ENCODE peak calls at places on chromosomes 11 and 22, in eight cellular contexts. T is breast epithelium, D is vagina, A is neural progenitor cell, B is cardiac fibroblast, S is lower leg skin, O is IMR-90, W is GM13977. K is an unnamed sample.

GRCh38 chr11:76788661-76789442 is 5.7 kb downstream of the TSKU start:
- DNase-seq in W (no peak), B (no peak), O (no peak), T (peak; percentile 93), S (peak; percentile 79), D (no peak), A (no peak), K (no peak)

GRCh38 chr11:127195791-127196190 is 195.2 kb upstream of the KIRREL3 start:
- DNase-seq in D (no peak), A (no peak), S (no peak), B (no peak), W (no peak), O (no peak), T (no peak), K (no peak)

GRCh38 chr11:3157381-3158130 is 7.6 kb downstream of the OSBPL5 start:
- DNase-seq in D (no peak), W (no peak), O (no peak), B (no peak), A (no peak), T (no peak), S (no peak), K (peak; percentile 32)

GRCh38 chr11:45754261-45754709 is 50.7 kb upstream of the SLC35C1 start:
- DNase-seq in T (no peak), B (peak; percentile 2), S (no peak), A (no peak), W (no peak), D (no peak), O (peak; percentile 2), K (peak; percentile 48)

GRCh38 chr11:29173660-29174062 is 843.2 kb downstream of the KCNA4 start:
- DNase-seq in O (peak; percentile 99), B (peak; percentile 83), D (no peak), T (no peak), A (no peak), S (no peak), W (no peak), K (peak; percentile 50)

GRCh38 chr22:49432211-49432905 is 395.3 kb downstream of the BRD1 start:
- DNase-seq in T (no peak), A (no peak), S (no peak), O (no peak), B (no peak), D (no peak), W (no peak), K (no peak)

GRCh38 chr11:107819361-107820014 is 39.1 kb downstream of the SLC35F2 start:
- DNase-seq in T (no peak), O (peak; percentile 46), B (peak; percentile 51), W (no peak), A (no peak), D (no peak), S (no peak), K (peak; percentile 40)

GRCh38 chr11:85096939-85097338 is 530.2 kb downstream of the DLG2 start:
- DNase-seq in S (no peak), D (no peak), W (no peak), T (no peak), B (no peak), O (no peak), A (no peak), K (no peak)

GRCh38 chr11:20080032-20080685 is 80.1 kb downstream of the DBX1 start:
- DNase-seq in O (no peak), A (no peak), B (no peak), S (no peak), T (no peak), W (no peak), D (no peak), K (no peak)

GRCh38 chr11:126194121-126194543 is 17.3 kb downstream of the RPUSD4 start:
- DNase-seq in B (peak; percentile 65), W (peak; percentile 56), D (no peak), S (no peak), T (peak; percentile 27), O (peak; percentile 59), A (peak; percentile 51), K (peak; percentile 51)

GRCh38 chr11:13288375-13289029 is 10.9 kb downstream of the BMAL1 start:
- DNase-seq in B (peak; percentile 54), A (no peak), D (no peak), O (peak; percentile 72), T (no peak), W (no peak), S (no peak), K (peak; percentile 43)

GRCh38 chr11:46234261-46234660 is 43.2 kb upstream of the CREB3L1 start:
- DNase-seq in S (no peak), A (peak; percentile 85), B (no peak), T (no peak), O (no peak), D (no peak), W (no peak), K (no peak)

GRCh38 chr22:50342651-50343540 is at the start of gene PPP6R2:
- DNase-seq in A (peak; percentile 93), D (no peak), T (peak; percentile 65), W (peak; percentile 93), O (peak; percentile 35), B (peak; percentile 64), S (peak; percentile 58), K (peak; percentile 47)

GRCh38 chr22:46638601-46639431 is 18.6 kb downstream of the GRAMD4 start:
- DNase-seq in T (no peak), O (peak; percentile 33), B (peak; percentile 36), W (no peak), A (no peak), S (no peak), D (no peak), K (peak; percentile 16)

GRCh38 chr11:61482513-61482912 is 26.0 kb upstream of the LRRC10B start:
- DNase-seq in D (no peak), A (peak; percentile 74), B (no peak), O (no peak), T (no peak), S (no peak), W (no peak), K (no peak)

GRCh38 chr11:99686838-99687237 is 666.1 kb downstream of the CNTN5 start:
- DNase-seq in T (no peak), A (no peak), S (no peak), O (no peak), D (no peak), W (no peak), B (no peak), K (no peak)

GRCh38 chr11:125358254-125358840 is 137.7 kb downstream of the FEZ1 start:
- DNase-seq in W (no peak), A (no peak), B (peak; percentile 24), T (no peak), S (no peak), O (peak; percentile 65), D (no peak), K (no peak)

GRCh38 chr11:114318361-114318760 is 22.2 kb downstream of the NNMT start:
- DNase-seq in W (no peak), D (no peak), O (no peak), B (peak; percentile 9), A (peak; percentile 18), S (no peak), T (no peak), K (no peak)

GRCh38 chr11:114315749-114316368 is 19.7 kb downstream of the NNMT start:
- DNase-seq in A (no peak), T (no peak), S (no peak), D (no peak), W (no peak), O (no peak), B (peak; percentile 44), K (no peak)

GRCh38 chr11:114316980-114317675 is 20.9 kb downstream of the NNMT start:
- DNase-seq in T (no peak), W (no peak), S (no peak), O (no peak), D (no peak), B (peak; percentile 90), A (no peak), K (peak; percentile 55)

GRCh38 chr11:114319716-114320328 is 23.6 kb downstream of the NNMT start:
- DNase-seq in B (peak; percentile 30), T (no peak), W (no peak), O (no peak), D (no peak), A (no peak), S (no peak), K (no peak)

DNA sequence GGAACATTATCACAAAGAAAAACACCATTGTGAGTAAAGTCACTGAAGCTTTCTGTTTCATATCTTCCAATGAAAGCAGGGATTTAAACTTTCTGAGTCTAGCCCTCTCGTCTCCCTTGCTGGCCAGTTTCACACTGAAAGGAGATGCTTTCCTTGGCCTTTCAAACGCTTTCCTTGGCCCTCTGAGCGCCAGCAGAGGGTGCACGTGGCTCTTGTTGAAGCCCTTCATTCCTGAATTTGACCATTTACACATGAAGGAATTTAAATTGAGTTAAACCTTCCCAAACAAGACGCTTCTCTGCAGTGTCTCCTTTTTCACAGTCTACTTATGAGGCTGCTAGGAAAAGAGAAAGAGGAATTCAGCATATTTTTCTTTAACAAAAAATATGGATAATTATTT is 21.5 kb downstream of the NNMT start:
- DNase-seq in T (no peak), W (no peak), O (peak; percentile 67), A (peak; percentile 82), D (no peak), S (no peak), B (peak; percentile 64), K (no peak)
- TF ChIP-seq CTCF in T (peak; percentile 12), W (no peak), O (peak; percentile 62), A (peak; percentile 72), D (no peak), S (no peak), B (peak; percentile 36), K (peak; percentile 67)

DNA sequence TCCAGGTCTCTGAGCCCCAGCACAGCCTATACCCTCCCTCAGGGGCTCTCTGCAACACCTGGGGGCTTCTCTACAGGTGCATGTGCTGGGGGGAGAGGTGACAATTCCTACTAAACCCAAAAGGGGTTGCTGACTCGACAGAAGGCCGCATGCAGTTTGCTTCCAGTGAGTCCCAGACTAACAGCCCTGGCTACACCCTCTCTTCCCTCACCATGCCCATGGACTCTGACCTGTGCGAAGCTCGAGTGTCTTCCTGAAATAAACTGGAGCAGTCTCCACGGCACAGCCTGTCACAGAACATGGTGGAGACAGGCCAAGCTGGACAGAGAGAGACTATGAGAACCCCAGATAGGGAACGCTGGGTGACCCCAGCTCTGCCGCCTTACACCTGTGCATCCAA is 16.6 kb downstream of the PLEKHA7 start:
- DNase-seq in A (no peak), S (no peak), W (no peak), O (no peak), T (no peak), D (no peak), B (no peak), K (no peak)
- TF ChIP-seq CTCF in A (no peak), S (no peak), W (no peak), O (no peak), T (no peak), D (no peak), B (no peak), K (no peak)

DNA sequence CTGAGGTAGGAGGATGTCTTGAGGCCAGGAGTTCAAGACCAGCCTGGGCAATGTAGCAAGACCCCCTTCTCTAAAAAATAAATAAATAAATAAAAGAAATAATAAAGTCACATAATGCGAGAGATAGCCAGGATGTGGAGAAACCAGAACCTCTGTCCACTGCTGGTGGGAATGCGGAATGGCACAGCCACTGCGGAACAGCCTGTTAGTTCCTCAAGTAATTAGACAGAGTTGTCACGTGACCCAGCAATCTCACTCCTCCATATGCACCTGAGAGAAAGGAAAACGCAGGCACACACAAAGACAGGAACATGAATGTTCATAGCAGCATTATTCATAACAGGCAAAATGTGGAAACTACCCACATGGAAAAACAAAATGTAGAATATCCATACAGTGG is 27.5 kb downstream of the LIF start:
- DNase-seq in W (no peak), D (no peak), B (no peak), S (no peak), T (no peak), A (no peak), O (no peak), K (no peak)
- TF ChIP-seq CTCF in W (no peak), D (no peak), B (no peak), S (no peak), T (no peak), A (peak; percentile 23), O (peak; percentile 24), K (peak; percentile 55)

GRCh38 chr11:62602141-62603071 is 741 bp upstream of the MTA2 start:
- DNase-seq in S (peak; percentile 74), T (peak; percentile 72), O (peak; percentile 46), A (peak; percentile 79), D (no peak), B (no peak), W (peak; percentile 59), K (no peak)
- TF ChIP-seq CTCF in S (no peak), T (no peak), O (no peak), A (peak; percentile 5), D (no peak), B (no peak), W (no peak), K (peak; percentile 25)